ENCODE peak calls at places on chromosomes 2 and 18, in five cellular contexts. O is epithelial cell of esophagus; C is pancreas; X is CD8-positive, alpha-beta T cell; D is HFF-Myc. M is an unnamed sample.

GRCh38 chr18:71028285-71028762 is 739.5 kb downstream of the SOCS6 start:
- DNase-seq in D (no peak), X (no peak), O (no peak), C (no peak), M (peak)

GRCh38 chr18:31533236-31533635 is 35.3 kb downstream of the DSG2 start:
- DNase-seq in X (no peak), C (no peak), O (no peak), D (no peak), M (no peak)

GRCh38 chr2:113962692-113963480 is 73.0 kb downstream of the ACTR3 start:
- DNase-seq in D (no peak), X (no peak), O (peak), C (no peak), M (no peak)

GRCh38 chr18:22391571-22392359 is 25.9 kb downstream of the CTAGE1 start:
- DNase-seq in X (peak), D (peak), O (peak), C (no peak), M (no peak)

GRCh38 chr18:69948919-69949537 is 1.4 kb upstream of the CD226 start:
- DNase-seq in O (no peak), C (no peak), D (no peak), X (no peak), M (no peak)

GRCh38 chr2:233831011-233831721 is 23.2 kb downstream of the HJURP start:
- DNase-seq in D (no peak), X (no peak), O (peak), C (no peak), M (no peak)

GRCh38 chr2:20132990-20133535 is 81.6 kb upstream of the LAPTM4A start:
- DNase-seq in C (no peak), D (no peak), X (no peak), O (no peak), M (no peak)

GRCh38 chr2:241188386-241189092 is at the start of gene ANO7:
- DNase-seq in D (no peak), X (no peak), C (no peak), O (no peak), M (no peak)

GRCh38 chr2:160345102-160345501 is 145.0 kb upstream of the ITGB6 start:
- DNase-seq in O (no peak), D (no peak), X (no peak), C (no peak), M (no peak)

GRCh38 chr2:96109931-96110511 is 6.3 kb downstream of the ADRA2B start:
- DNase-seq in X (no peak), C (peak), D (no peak), O (no peak), M (no peak)

GRCh38 chr18:27627927-27628326 is 442.8 kb upstream of the CHST9 start:
- DNase-seq in O (no peak), X (no peak), C (no peak), D (no peak), M (no peak)
- TF ChIP-seq CTCF in O (peak), X (no peak), C (no peak), D (no peak), M (no peak)

GRCh38 chr18:35117951-35118411 is 76.8 kb downstream of the MAPRE2 start:
- DNase-seq in D (no peak), O (no peak), C (no peak), X (no peak), M (no peak)
- H3K4me3 ChIP-seq in D (no peak), O (no peak), C (no peak), X (no peak), M (no peak)

GRCh38 chr2:21253311-21254027 is 129.7 kb downstream of the TDRD15 start:
- DNase-seq in D (no peak), C (no peak), O (no peak), X (no peak), M (no peak)

GRCh38 chr2:21256006-21256405 is 132.2 kb downstream of the TDRD15 start:
- DNase-seq in O (peak), D (no peak), X (no peak), C (no peak), M (no peak)

GRCh38 chr2:21251216-21251971 is 127.6 kb downstream of the TDRD15 start:
- DNase-seq in C (no peak), D (no peak), X (no peak), O (no peak), M (no peak)

GRCh38 chr2:21250693-21251092 is 126.9 kb downstream of the TDRD15 start:
- DNase-seq in D (no peak), O (no peak), X (no peak), C (no peak), M (no peak)

DNA sequence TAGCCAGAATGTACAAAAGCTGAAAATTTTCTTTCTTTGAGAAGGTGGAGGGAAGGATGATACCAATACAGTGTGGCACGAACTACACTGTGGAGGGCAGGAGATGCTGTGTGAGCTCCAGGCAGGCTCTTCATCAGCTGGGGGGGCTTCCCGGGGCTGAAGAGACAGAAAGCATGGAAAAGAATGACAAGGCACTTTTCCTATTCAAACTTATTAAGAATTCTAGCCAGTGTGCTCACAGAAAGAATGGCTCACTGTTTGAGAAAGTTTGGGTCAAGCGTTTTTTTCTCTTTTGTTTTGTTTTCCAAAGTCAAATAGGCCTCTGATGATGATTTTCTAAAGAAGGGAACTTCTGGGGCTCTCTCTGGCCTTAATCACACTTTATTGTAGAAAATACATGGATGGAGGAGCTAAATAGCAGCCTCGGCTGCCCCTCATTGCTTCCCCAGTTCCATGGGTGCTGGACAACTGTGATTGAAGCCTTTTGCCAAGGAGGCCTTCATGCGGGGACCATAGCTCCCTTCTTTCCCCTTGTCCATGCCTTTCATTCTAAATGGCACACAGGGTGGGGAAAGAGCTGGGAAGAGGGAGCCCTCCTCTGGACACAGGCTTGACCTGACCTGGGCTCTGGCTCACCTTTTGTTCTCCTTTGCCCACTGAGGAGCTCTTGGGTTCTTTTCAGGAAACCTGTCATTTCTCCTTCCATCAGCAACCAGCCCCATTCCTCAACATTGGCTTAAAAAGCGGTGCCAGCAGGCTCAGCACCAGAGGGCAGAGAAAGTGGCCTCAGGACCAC is 130.6 kb downstream of the TDRD15 start:
- DNase-seq in D (no peak), O (no peak), X (no peak), C (no peak), M (no peak)
- TF ChIP-seq CTCF in D (no peak), O (no peak), X (no peak), C (no peak), M (no peak)

GRCh38 chr2:224392545-224392944 is 9.4 kb downstream of the FAM124B start:
- DNase-seq in X (no peak), C (no peak), O (no peak), D (no peak), M (no peak)
- H3K4me3 ChIP-seq in X (no peak), C (no peak), O (no peak), D (no peak), M (no peak)

GRCh38 chr18:11150271-11150615 is 874 bp upstream of the PIEZO2 start:
- DNase-seq in D (no peak), X (no peak), O (no peak), C (no peak), M (no peak)

GRCh38 chr18:11156977-11157376 is 7.6 kb upstream of the PIEZO2 start:
- DNase-seq in X (no peak), D (no peak), O (no peak), C (no peak), M (no peak)

GRCh38 chr18:11154983-11155759 is 5.8 kb upstream of the PIEZO2 start:
- DNase-seq in O (no peak), X (no peak), C (no peak), D (no peak), M (no peak)

GRCh38 chr18:11153096-11153495 is 3.7 kb upstream of the PIEZO2 start:
- DNase-seq in D (no peak), O (no peak), C (no peak), X (no peak), M (no peak)

GRCh38 chr18:11154369-11154982 is 5.1 kb upstream of the PIEZO2 start:
- DNase-seq in C (no peak), D (no peak), O (peak), X (no peak), M (no peak)
- TF ChIP-seq CTCF in C (peak), D (peak), O (peak), X (no peak), M (peak)

DNA sequence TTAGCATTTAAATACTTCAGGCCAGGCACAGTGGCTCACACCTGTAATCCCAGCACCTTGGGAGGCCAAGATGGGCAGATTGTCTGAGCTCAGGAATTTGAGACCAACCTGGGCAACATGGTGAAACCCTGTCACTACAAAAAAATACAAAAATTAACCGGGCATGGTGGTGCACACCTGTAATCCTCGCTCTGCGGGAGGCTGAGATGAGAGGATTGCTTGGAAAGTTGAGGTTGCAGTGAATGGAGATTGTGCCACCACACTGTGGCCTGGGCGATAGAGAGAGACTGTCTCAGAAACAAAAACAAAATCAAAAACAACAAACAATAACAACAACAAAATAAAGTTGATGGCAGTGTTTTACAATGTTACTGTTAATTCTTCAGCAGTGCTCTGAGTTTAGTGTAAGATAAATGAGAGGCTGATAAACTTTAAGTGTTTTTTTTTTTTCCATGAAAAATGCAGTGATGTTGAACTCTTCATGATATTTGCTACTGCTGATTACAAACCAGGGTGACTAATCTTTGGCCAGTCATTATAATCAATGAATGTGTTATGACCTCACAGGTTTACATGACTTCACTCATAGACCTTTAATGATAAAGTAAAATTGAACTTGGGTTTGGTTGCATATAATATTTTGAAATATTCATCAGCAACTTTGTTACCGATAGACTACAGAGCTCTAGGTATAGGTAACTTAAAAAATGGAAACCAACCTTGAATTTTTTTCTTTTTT is 2.5 kb downstream of the ITGAV start:
- DNase-seq in X (no peak), C (no peak), D (no peak), O (peak), M (no peak)
- H3K4me3 ChIP-seq in X (no peak), C (peak), D (peak), O (no peak), M (no peak)

DNA sequence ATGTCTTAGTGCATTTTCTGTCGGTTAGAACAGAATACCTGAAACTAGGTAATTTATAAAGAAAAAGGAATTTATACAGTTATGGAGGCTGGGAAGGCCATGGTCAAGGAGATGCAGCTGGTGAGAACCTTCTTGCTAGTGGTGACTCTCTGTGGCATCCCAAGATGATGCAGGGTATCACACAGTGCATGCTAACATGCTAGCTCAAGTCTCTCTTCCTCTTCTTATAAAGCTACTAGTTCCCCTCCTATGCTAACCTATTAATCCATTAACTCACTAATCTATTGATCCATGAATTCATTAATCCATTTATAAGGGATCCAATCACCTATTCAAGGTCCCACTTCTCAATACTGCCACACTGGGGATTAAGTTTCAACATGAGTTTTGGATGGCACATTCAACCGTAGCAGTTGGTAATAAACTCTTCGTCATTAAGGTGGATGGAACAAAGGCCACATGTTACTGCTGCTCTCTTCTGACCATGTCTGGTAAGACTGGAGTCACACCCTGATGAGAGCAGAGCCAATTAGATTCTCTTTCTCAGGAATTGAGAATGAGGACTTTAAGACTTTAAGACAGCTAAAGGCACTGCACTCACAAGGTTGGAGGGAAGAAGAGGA is 211.6 kb upstream of the SMAD7 start:
- DNase-seq in D (no peak), X (no peak), O (no peak), C (no peak), M (no peak)
- TF ChIP-seq CTCF in D (no peak), X (no peak), O (no peak), C (no peak), M (no peak)

GRCh38 chr2:230205034-230205433 is 14.8 kb downstream of the SP110 start:
- DNase-seq in O (peak), C (no peak), D (no peak), X (no peak), M (no peak)
- H3K4me3 ChIP-seq in O (no peak), C (no peak), D (no peak), X (no peak), M (no peak)

DNA sequence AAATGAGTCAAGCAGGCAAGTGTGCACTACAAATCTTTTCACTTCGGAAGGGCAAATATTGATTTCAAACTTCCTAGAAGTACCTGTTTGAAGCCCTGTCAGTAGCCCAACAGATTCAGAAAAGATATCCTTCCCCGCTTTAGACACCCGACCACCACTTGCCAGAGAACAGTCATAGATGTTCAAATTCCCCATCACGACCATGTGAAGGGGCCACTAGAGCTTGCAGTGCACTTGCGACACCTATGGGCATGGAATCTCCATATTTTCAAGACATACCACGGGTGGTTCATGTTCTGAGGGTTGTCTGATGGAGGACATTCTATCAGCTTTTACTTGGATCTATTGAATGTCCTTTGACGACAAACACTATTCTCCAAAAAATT is 23.8 kb downstream of the GNLY start:
- DNase-seq in D (no peak), C (no peak), X (no peak), O (no peak), M (no peak)
- TF ChIP-seq CTCF in D (peak), C (no peak), X (no peak), O (no peak), M (no peak)

GRCh38 chr2:63591566-63592175 is 2.9 kb downstream of the MDH1 start:
- DNase-seq in C (no peak), D (no peak), X (no peak), O (no peak), M (no peak)

GRCh38 chr2:63587814-63588384 is 378 bp downstream of the WDPCP start:
- DNase-seq in D (no peak), C (peak), O (no peak), X (no peak), M (peak)

GRCh38 chr2:63589148-63589972 is 597 bp downstream of the MDH1 start:
- DNase-seq in O (no peak), C (no peak), X (no peak), D (no peak), M (no peak)

GRCh38 chr2:63588385-63589147 is at the start of the genes MDH1 and WDPCP:
- DNase-seq in X (peak), C (peak), O (peak), D (peak), M (peak)

DNA sequence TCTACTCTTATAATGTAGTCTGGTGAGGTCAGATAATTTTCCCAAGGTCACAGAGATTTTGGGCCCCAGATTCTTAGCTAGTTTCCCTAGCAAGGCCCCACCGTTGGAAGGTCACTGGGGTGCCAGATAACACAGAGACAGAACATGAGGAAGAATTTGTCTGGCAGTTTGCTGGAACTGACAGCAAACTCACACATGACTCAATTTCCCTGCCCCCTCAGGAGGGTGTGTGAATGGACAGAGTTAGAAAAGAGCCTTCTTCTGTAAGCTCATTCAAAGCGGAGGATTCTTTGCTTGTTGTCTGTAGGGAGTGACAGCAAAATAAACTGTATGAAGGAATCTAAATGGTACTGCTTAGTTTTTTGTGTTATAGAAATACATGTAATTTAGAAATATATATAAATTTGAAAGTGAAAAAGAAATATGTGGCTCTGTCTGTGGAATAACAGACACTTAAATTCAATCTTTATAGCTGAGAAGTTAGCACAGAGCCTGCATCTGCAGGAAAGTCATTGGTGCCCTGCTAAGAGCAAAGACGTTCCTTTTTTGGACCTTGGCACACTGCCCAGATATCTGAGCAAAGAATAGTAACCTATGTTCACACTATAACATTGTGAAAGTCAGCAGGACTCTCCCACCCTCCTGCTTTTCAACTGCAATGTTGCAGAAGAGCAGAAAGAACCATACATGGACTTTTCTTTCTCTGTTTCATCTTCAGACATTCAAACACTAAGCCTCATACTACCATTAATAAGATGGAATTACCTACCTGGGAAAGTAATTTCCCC is 2.1 kb downstream of the MDH1 start:
- DNase-seq in O (no peak), D (no peak), C (no peak), X (no peak), M (no peak)
- H3K4me3 ChIP-seq in O (no peak), D (peak), C (no peak), X (no peak), M (no peak)

M was measured in Caco-2.